ENCODE peak calls at places on chromosomes 3 and 15, in five cellular contexts. H is activated CD4-positive, alpha-beta memory T cell treated with anti-CD3 and anti-CD28 coated beads, Interleukin-2, amount 10 ng/mL, durations not matched to agents 7 days and 5 days; D is progenitor cell of endocrine pancreas; R is globus pallidus; V is psoas muscle. K is an unnamed sample.

GRCh38 chr3:151362798-151363197 is 21.8 kb downstream of the P2RY12 start:
- DNase-seq in H (no peak), D (no peak), R (no peak), V (no peak), K (no peak)

GRCh38 chr3:102532901-102533300 is 98.1 kb downstream of the ZPLD1 start:
- DNase-seq in H (no peak), D (no peak), R (no peak), V (no peak), K (no peak)

GRCh38 chr15:66563126-66563525 is 2.7 kb downstream of the LCTL start:
- DNase-seq in H (no peak), D (no peak), R (no peak), V (no peak), K (no peak)

GRCh38 chr3:169641167-169641566 is 22.3 kb downstream of the MECOM start:
- DNase-seq in H (no peak), D (no peak), R (no peak), V (no peak), K (no peak)

GRCh38 chr3:185630182-185630622 is 44.1 kb downstream of the SENP2 start:
- DNase-seq in H (no peak), D (no peak), R (peak), V (peak), K (peak)

GRCh38 chr15:57152133-57152532 is 224.2 kb upstream of the CGNL1 start:
- DNase-seq in H (no peak), D (no peak), R (no peak), V (no peak), K (no peak)

GRCh38 chr15:88476635-88477038 is 9.1 kb downstream of the MRPS11 start:
- DNase-seq in H (no peak), D (no peak), R (peak), V (no peak), K (no peak)

GRCh38 chr3:134366221-134366927 is 7.9 kb downstream of the AMOTL2 start:
- DNase-seq in H (no peak), D (no peak), R (no peak), V (no peak), K (no peak)

GRCh38 chr15:40914013-40914412 is 15.1 kb upstream of the DLL4 start:
- DNase-seq in H (no peak), D (no peak), R (no peak), V (no peak), K (no peak)

GRCh38 chr3:50303038-50303815 is at the start of gene HYAL1:
- DNase-seq in H (peak), D (no peak), R (no peak), V (peak), K (peak)

GRCh38 chr15:77069521-77070121 is 1.3 kb downstream of the TSPAN3 start:
- DNase-seq in H (no peak), D (no peak), R (no peak), V (no peak), K (peak)

GRCh38 chr15:90892498-90893174 is 8.3 kb downstream of the FES start:
- DNase-seq in H (no peak), D (no peak), R (no peak), V (no peak), K (no peak)

GRCh38 chr3:138418556-138419206 is 15.7 kb upstream of the ESYT3 start:
- DNase-seq in H (no peak), D (no peak), R (no peak), V (no peak), K (no peak)

GRCh38 chr3:14472471-14473351 is 67.4 kb downstream of the GRIP2 start:
- DNase-seq in H (no peak), D (no peak), R (no peak), V (no peak), K (peak)

GRCh38 chr15:49898575-49899283 is 220.3 kb downstream of the ATP8B4 start:
- DNase-seq in H (no peak), D (no peak), R (peak), V (no peak), K (no peak)

GRCh38 chr3:190697901-190698300 is 164.6 kb downstream of the GMNC start:
- DNase-seq in H (no peak), D (no peak), R (no peak), V (no peak), K (no peak)

GRCh38 chr3:63800097-63800496 is 19.0 kb upstream of the C3orf49 start:
- DNase-seq in H (no peak), D (no peak), R (no peak), V (no peak), K (no peak)

GRCh38 chr3:8506611-8507061 is 5.0 kb downstream of the LMCD1 start:
- DNase-seq in H (no peak), D (no peak), R (no peak), V (no peak), K (no peak)

GRCh38 chr15:56042982-56043980 is 49.9 kb upstream of the NEDD4 start:
- DNase-seq in H (peak), D (no peak), R (no peak), V (no peak), K (no peak)

GRCh38 chr15:63608989-63609388 is 11.8 kb downstream of the FBXL22 start:
- DNase-seq in H (no peak), D (no peak), R (no peak), V (no peak), K (no peak)

GRCh38 chr15:48800811-48801460 is 9.9 kb downstream of the CEP152 start:
- DNase-seq in H (no peak), D (no peak), R (peak), V (no peak), K (no peak)